ENCODE peak calls at places on chromosomes 13 and 19, in six cellular contexts. W is SK-N-SH, N is H1, E is K562, H is GM12891, B is HepG2. S is an unnamed sample.

GRCh38 chr19:13129384-13129783 is 11.3 kb downstream of the NACC1 start:
- DNase-seq in B (no peak), H (no peak), W (no peak), E (no peak), N (no peak), S (no peak)

GRCh38 chr13:113915012-113915763 is 51.3 kb upstream of the GAS6 start:
- DNase-seq in N (no peak), W (no peak), H (no peak), B (no peak), E (no peak), S (no peak)

GRCh38 chr19:8578642-8579265 is 1.5 kb upstream of the MYO1F start:
- DNase-seq in W (peak), H (peak), E (peak), B (peak), N (peak), S (peak)

GRCh38 chr13:66663206-66663605 is 566.9 kb downstream of the PCDH9 start:
- DNase-seq in E (no peak), N (no peak), B (no peak), H (no peak), W (no peak), S (no peak)

GRCh38 chr13:106520205-106521004 is 15.1 kb downstream of the EFNB2 start:
- DNase-seq in B (no peak), W (no peak), E (no peak), H (no peak), N (no peak), S (no peak)

GRCh38 chr19:7739801-7740659 is 7.3 kb downstream of the CD209 start:
- DNase-seq in H (no peak), B (no peak), E (no peak), W (no peak), N (no peak), S (no peak)

GRCh38 chr13:27006519-27007161 is 165.0 kb downstream of the USP12 start:
- DNase-seq in E (no peak), B (no peak), N (peak), H (no peak), W (peak), S (no peak)

GRCh38 chr19:48186541-48186991 is 16.1 kb downstream of the ZSWIM9 start:
- DNase-seq in W (no peak), B (no peak), E (no peak), H (no peak), N (no peak), S (no peak)

GRCh38 chr19:7874080-7874856 is at the start of gene PRR36:
- DNase-seq in W (peak), H (no peak), E (no peak), N (peak), B (peak), S (no peak)

GRCh38 chr19:19602136-19602712 is 16.3 kb downstream of the PBX4 start:
- DNase-seq in B (peak), W (no peak), H (no peak), E (no peak), N (no peak), S (no peak)

GRCh38 chr19:51354742-51355148 is 11.4 kb downstream of the ETFB start:
- DNase-seq in B (peak), N (peak), W (peak), E (no peak), H (no peak), S (no peak)

GRCh38 chr13:112777637-112778406 is 88.0 kb downstream of the ATP11A start:
- DNase-seq in E (no peak), B (no peak), H (no peak), W (peak), N (peak), S (no peak)

GRCh38 chr13:57270493-57270892 is 103.5 kb downstream of the PRR20E start:
- DNase-seq in B (no peak), N (no peak), W (no peak), E (no peak), H (no peak), S (no peak)

GRCh38 chr13:112776971-112777370 is 87.1 kb downstream of the ATP11A start:
- DNase-seq in B (no peak), H (no peak), N (no peak), E (no peak), W (peak), S (no peak)

GRCh38 chr19:49553451-49554271 is 25.9 kb downstream of the RCN3 start:
- DNase-seq in B (peak), W (no peak), E (no peak), H (no peak), N (no peak), S (no peak)

GRCh38 chr19:35904312-35905068 is 2.2 kb downstream of the HCST start:
- DNase-seq in E (no peak), N (no peak), W (no peak), H (no peak), B (no peak), S (no peak)

GRCh38 chr13:75764251-75764650 is 128.1 kb downstream of the LMO7 start:
- DNase-seq in E (no peak), W (no peak), N (no peak), B (no peak), H (no peak), S (no peak)

GRCh38 chr19:12938536-12939291 is at the start of gene CALR:
- DNase-seq in W (no peak), N (no peak), E (no peak), H (no peak), B (no peak), S (peak)

GRCh38 chr19:31317542-31317941 is 31.7 kb downstream of the TSHZ3 start:
- DNase-seq in W (no peak), N (no peak), H (no peak), B (no peak), E (no peak), S (no peak)

GRCh38 chr13:30037766-30038165 is 187.3 kb upstream of the UBL3 start:
- DNase-seq in E (no peak), N (no peak), W (no peak), B (no peak), H (no peak), S (no peak)

GRCh38 chr13:67416047-67416925 is 186.2 kb upstream of the PCDH9 start:
- DNase-seq in B (peak), W (peak), N (peak), H (no peak), E (peak), S (no peak)

GRCh38 chr13:35767256-35767981 is 290.9 kb upstream of the MAB21L1 start:
- DNase-seq in H (no peak), W (no peak), E (no peak), N (no peak), B (no peak), S (no peak)

GRCh38 chr13:112716841-112717520 is 27.1 kb downstream of the ATP11A start:
- DNase-seq in W (no peak), B (no peak), N (no peak), E (no peak), H (no peak), S (no peak)

GRCh38 chr13:73702419-73703071 is 431.7 kb downstream of the KLF12 start:
- DNase-seq in W (no peak), B (no peak), N (no peak), E (no peak), H (no peak), S (no peak)

GRCh38 chr19:6730153-6730804 is 7.1 kb downstream of the GPR108 start:
- DNase-seq in H (peak), B (peak), W (peak), N (peak), E (peak), S (no peak)

GRCh38 chr13:81929988-81930387 is 1589.1 kb upstream of the SPRY2 start:
- DNase-seq in E (no peak), H (no peak), W (peak), N (no peak), B (peak), S (no peak)

GRCh38 chr13:112956516-112957294 is 12.3 kb upstream of the MCF2L start:
- DNase-seq in E (no peak), H (no peak), W (no peak), N (no peak), B (peak), S (no peak)

GRCh38 chr19:44635581-44636438 is 7.9 kb upstream of the PVR start:
- DNase-seq in E (no peak), H (no peak), N (no peak), W (no peak), B (no peak), S (no peak)
- TF ChIP-seq POLR2AphosphoS5 in E (no peak), H (no peak), N (no peak), W (no peak), B (no peak), S (no peak)

GRCh38 chr19:55654323-55654832 is 457 bp upstream of the U2AF2 start:
- DNase-seq in W (peak), H (peak), E (peak), B (peak), N (peak), S (peak)
- TF ChIP-seq TAF1 in W (no peak), H (no peak), E (no peak), B (no peak), N (no peak), S (no peak)

GRCh38 chr13:44866512-44866911 is 122.8 kb downstream of the NUFIP1 start:
- DNase-seq in B (no peak), H (no peak), N (no peak), W (no peak), E (no peak), S (no peak)
- TF ChIP-seq POLR2AphosphoS5 in B (no peak), H (no peak), N (no peak), W (no peak), E (no peak), S (no peak)

GRCh38 chr19:39864118-39864517 is 17.9 kb upstream of the FBL start:
- DNase-seq in E (no peak), H (no peak), W (no peak), B (no peak), N (no peak), S (no peak)
- TF ChIP-seq TAF1 in E (no peak), H (no peak), W (no peak), B (no peak), N (no peak), S (no peak)

GRCh38 chr19:4442846-4443146 is 14.8 kb downstream of the UBXN6 start:
- DNase-seq in B (no peak), H (no peak), E (no peak), N (no peak), W (no peak), S (no peak)
- TF ChIP-seq POLR2AphosphoS5 in B (no peak), H (no peak), E (no peak), N (no peak), W (no peak), S (no peak)

GRCh38 chr13:79060216-79060615 is 345.8 kb downstream of the RBM26 start:
- DNase-seq in W (no peak), H (no peak), N (no peak), B (no peak), E (no peak), S (no peak)

GRCh38 chr13:79062291-79062690 is 343.8 kb downstream of the RBM26 start:
- DNase-seq in H (no peak), N (no peak), W (peak), E (no peak), B (no peak), S (no peak)

GRCh38 chr13:79051472-79051871 is 354.6 kb downstream of the RBM26 start:
- DNase-seq in N (no peak), B (no peak), H (no peak), W (no peak), E (no peak), S (no peak)

GRCh38 chr13:79056706-79057105 is 349.3 kb downstream of the RBM26 start:
- DNase-seq in B (no peak), H (no peak), W (no peak), E (no peak), N (no peak), S (no peak)
- TF ChIP-seq TAF1 in B (no peak), H (no peak), W (no peak), E (no peak), N (no peak), S (no peak)

GRCh38 chr19:53422551-53422950 is 9.2 kb upstream of the ZNF761 start:
- DNase-seq in W (no peak), B (no peak), H (no peak), N (no peak), E (no peak), S (no peak)

GRCh38 chr19:53424968-53425597 is 6.7 kb upstream of the ZNF761 start:
- DNase-seq in B (peak), H (peak), W (peak), N (peak), E (peak), S (no peak)
- TF ChIP-seq POLR2AphosphoS5 in B (no peak), H (no peak), W (no peak), N (no peak), E (no peak), S (no peak)